ENCODE peak calls at places on chromosomes 3 and 15, in four cellular contexts. One of them, this sample, is unnamed.

GRCh38 chr3:24160424-24160823 is 215.3 kb downstream of the NR1D2 start:
- DNase-seq in skeletal muscle cell: no peak
- DNase-seq in mucosa of descending colon: no peak
- DNase-seq in fibroblast of mammary gland: peak
- DNase-seq in this sample: no peak

GRCh38 chr3:194462936-194463335 is 23.9 kb downstream of the ATP13A3 start:
- DNase-seq in mucosa of descending colon: no peak
- DNase-seq in fibroblast of mammary gland: no peak
- DNase-seq in skeletal muscle cell: no peak
- DNase-seq in this sample: no peak

GRCh38 chr15:82944840-82945239 is 7.7 kb downstream of the HOMER2 start:
- DNase-seq in mucosa of descending colon: no peak
- DNase-seq in skeletal muscle cell: no peak
- DNase-seq in fibroblast of mammary gland: peak
- DNase-seq in this sample: no peak

GRCh38 chr3:126753191-126754160 is 49.4 kb downstream of the CHCHD6 start:
- DNase-seq in mucosa of descending colon: no peak
- DNase-seq in fibroblast of mammary gland: no peak
- DNase-seq in skeletal muscle cell: no peak
- DNase-seq in this sample: peak

GRCh38 chr3:63146154-63146553 is 132.0 kb upstream of the SYNPR start:
- DNase-seq in skeletal muscle cell: no peak
- DNase-seq in fibroblast of mammary gland: no peak
- DNase-seq in mucosa of descending colon: no peak
- DNase-seq in this sample: no peak

GRCh38 chr3:74564560-74564959 is 49.9 kb downstream of the CNTN3 start:
- DNase-seq in fibroblast of mammary gland: peak
- DNase-seq in mucosa of descending colon: no peak
- DNase-seq in skeletal muscle cell: no peak
- DNase-seq in this sample: no peak

GRCh38 chr3:81769271-81769670 is 7.8 kb upstream of the GBE1 start:
- DNase-seq in mucosa of descending colon: no peak
- DNase-seq in fibroblast of mammary gland: no peak
- DNase-seq in skeletal muscle cell: no peak
- DNase-seq in this sample: no peak

GRCh38 chr3:66553714-66554113 is 52.9 kb upstream of the LRIG1 start:
- DNase-seq in mucosa of descending colon: no peak
- DNase-seq in skeletal muscle cell: no peak
- DNase-seq in fibroblast of mammary gland: no peak
- DNase-seq in this sample: no peak

GRCh38 chr15:33735637-33736247 is 232.6 kb upstream of the CHRM5 start:
- DNase-seq in mucosa of descending colon: peak
- DNase-seq in fibroblast of mammary gland: peak
- DNase-seq in skeletal muscle cell: no peak
- DNase-seq in this sample: no peak

GRCh38 chr3:153641321-153641720 is 479.3 kb downstream of the RAP2B start:
- DNase-seq in mucosa of descending colon: no peak
- DNase-seq in skeletal muscle cell: no peak
- DNase-seq in fibroblast of mammary gland: no peak
- DNase-seq in this sample: no peak

GRCh38 chr3:180383332-180384020 is 218.5 kb upstream of the TTC14 start:
- DNase-seq in skeletal muscle cell: no peak
- DNase-seq in mucosa of descending colon: no peak
- DNase-seq in fibroblast of mammary gland: peak
- DNase-seq in this sample: no peak

GRCh38 chr3:125632597-125632996 is 37.3 kb upstream of the OSBPL11 start:
- DNase-seq in fibroblast of mammary gland: no peak
- DNase-seq in mucosa of descending colon: no peak
- DNase-seq in skeletal muscle cell: no peak
- DNase-seq in this sample: no peak

GRCh38 chr15:64048766-64049165 is 2.5 kb upstream of the DAPK2 start:
- DNase-seq in skeletal muscle cell: no peak
- DNase-seq in fibroblast of mammary gland: no peak
- DNase-seq in mucosa of descending colon: no peak
- DNase-seq in this sample: no peak

GRCh38 chr15:38894260-38894948 is 329.8 kb upstream of the RASGRP1 start:
- DNase-seq in mucosa of descending colon: no peak
- DNase-seq in fibroblast of mammary gland: peak
- DNase-seq in skeletal muscle cell: peak
- DNase-seq in this sample: peak

GRCh38 chr3:4438296-4438695 is 28.8 kb downstream of the SUMF1 start:
- DNase-seq in mucosa of descending colon: no peak
- DNase-seq in fibroblast of mammary gland: no peak
- DNase-seq in skeletal muscle cell: no peak
- DNase-seq in this sample: no peak

GRCh38 chr3:194367992-194368841 is 1.3 kb downstream of the LRRC15 start:
- DNase-seq in mucosa of descending colon: no peak
- DNase-seq in fibroblast of mammary gland: peak
- DNase-seq in skeletal muscle cell: no peak
- DNase-seq in this sample: no peak

GRCh38 chr3:148970311-148970710 is 21.0 kb upstream of the GYG1 start:
- DNase-seq in fibroblast of mammary gland: no peak
- DNase-seq in skeletal muscle cell: no peak
- DNase-seq in mucosa of descending colon: no peak
- DNase-seq in this sample: no peak

GRCh38 chr3:17431004-17431403 is 311.4 kb downstream of the TBC1D5 start:
- DNase-seq in skeletal muscle cell: no peak
- DNase-seq in mucosa of descending colon: no peak
- DNase-seq in fibroblast of mammary gland: peak
- DNase-seq in this sample: no peak

GRCh38 chr15:70071799-70072198 is 25.9 kb downstream of the TLE3 start:
- DNase-seq in skeletal muscle cell: no peak
- DNase-seq in fibroblast of mammary gland: no peak
- DNase-seq in mucosa of descending colon: no peak
- DNase-seq in this sample: no peak

GRCh38 chr3:71428841-71429609 is 154.5 kb downstream of the FOXP1 start:
- DNase-seq in skeletal muscle cell: no peak
- DNase-seq in fibroblast of mammary gland: peak
- DNase-seq in mucosa of descending colon: peak
- DNase-seq in this sample: no peak

GRCh38 chr3:71432044-71432970 is 151.2 kb downstream of the FOXP1 start:
- DNase-seq in mucosa of descending colon: no peak
- DNase-seq in skeletal muscle cell: no peak
- DNase-seq in fibroblast of mammary gland: no peak
- DNase-seq in this sample: no peak

GRCh38 chr3:71430941-71431552 is 152.5 kb downstream of the FOXP1 start:
- DNase-seq in mucosa of descending colon: no peak
- DNase-seq in skeletal muscle cell: no peak
- DNase-seq in fibroblast of mammary gland: no peak
- DNase-seq in this sample: no peak

GRCh38 chr3:71425491-71426071 is 157.9 kb downstream of the FOXP1 start:
- DNase-seq in fibroblast of mammary gland: peak
- DNase-seq in skeletal muscle cell: peak
- DNase-seq in mucosa of descending colon: no peak
- DNase-seq in this sample: peak

DNA sequence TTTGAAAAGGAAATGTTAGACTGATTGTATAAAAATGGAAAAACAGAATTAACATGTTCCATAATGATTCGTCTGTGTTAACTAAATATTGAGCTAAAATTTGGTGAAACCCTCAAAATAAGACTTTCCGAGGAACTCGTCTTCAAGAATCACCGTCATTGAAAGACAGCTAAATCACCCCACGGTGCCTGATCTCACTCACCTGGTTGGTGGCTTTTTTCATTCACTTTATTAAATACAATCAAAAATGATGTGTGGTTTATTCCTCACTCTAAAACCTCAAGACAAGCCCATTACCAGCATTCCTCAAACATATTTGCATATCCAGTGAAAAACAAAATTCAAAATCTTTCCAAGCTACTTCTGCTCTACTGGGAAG is 153.9 kb downstream of the FOXP1 start:
- DNase-seq in skeletal muscle cell: no peak
- DNase-seq in fibroblast of mammary gland: no peak
- DNase-seq in mucosa of descending colon: no peak
- DNase-seq in this sample: no peak
- H3K4me3 ChIP-seq in skeletal muscle cell: no peak
- H3K4me3 ChIP-seq in fibroblast of mammary gland: no peak
- H3K4me3 ChIP-seq in mucosa of descending colon: no peak
- H3K4me3 ChIP-seq in this sample: no peak

GRCh38 chr3:185332026-185332735 is 30.8 kb upstream of the MAP3K13 start:
- DNase-seq in skeletal muscle cell: peak
- DNase-seq in fibroblast of mammary gland: peak
- DNase-seq in mucosa of descending colon: no peak
- DNase-seq in this sample: peak

GRCh38 chr3:185330238-185330637 is 32.7 kb upstream of the MAP3K13 start:
- DNase-seq in skeletal muscle cell: no peak
- DNase-seq in fibroblast of mammary gland: no peak
- DNase-seq in mucosa of descending colon: peak
- DNase-seq in this sample: no peak

GRCh38 chr3:185327052-185327451 is 35.9 kb upstream of the MAP3K13 start:
- DNase-seq in fibroblast of mammary gland: no peak
- DNase-seq in skeletal muscle cell: no peak
- DNase-seq in mucosa of descending colon: no peak
- DNase-seq in this sample: no peak

GRCh38 chr3:185328324-185329004 is 34.5 kb upstream of the MAP3K13 start:
- DNase-seq in mucosa of descending colon: peak
- DNase-seq in skeletal muscle cell: no peak
- DNase-seq in fibroblast of mammary gland: no peak
- DNase-seq in this sample: no peak

GRCh38 chr3:185330644-185331043 is 32.3 kb upstream of the MAP3K13 start:
- DNase-seq in skeletal muscle cell: no peak
- DNase-seq in fibroblast of mammary gland: no peak
- DNase-seq in mucosa of descending colon: no peak
- DNase-seq in this sample: no peak
- H3K4me3 ChIP-seq in skeletal muscle cell: no peak
- H3K4me3 ChIP-seq in fibroblast of mammary gland: no peak
- H3K4me3 ChIP-seq in mucosa of descending colon: no peak
- H3K4me3 ChIP-seq in this sample: no peak

GRCh38 chr3:114406286-114406685 is 112.5 kb downstream of the TIGIT start:
- DNase-seq in fibroblast of mammary gland: peak
- DNase-seq in skeletal muscle cell: no peak
- DNase-seq in mucosa of descending colon: no peak
- DNase-seq in this sample: no peak
- H3K4me3 ChIP-seq in fibroblast of mammary gland: no peak
- H3K4me3 ChIP-seq in skeletal muscle cell: no peak
- H3K4me3 ChIP-seq in mucosa of descending colon: no peak
- H3K4me3 ChIP-seq in this sample: no peak

GRCh38 chr15:65993226-65993625 is 123.9 kb downstream of the RAB11A start:
- DNase-seq in mucosa of descending colon: no peak
- DNase-seq in skeletal muscle cell: no peak
- DNase-seq in fibroblast of mammary gland: no peak
- DNase-seq in this sample: no peak

GRCh38 chr15:65996901-65997300 is 127.6 kb downstream of the RAB11A start:
- DNase-seq in skeletal muscle cell: no peak
- DNase-seq in mucosa of descending colon: no peak
- DNase-seq in fibroblast of mammary gland: no peak
- DNase-seq in this sample: no peak

GRCh38 chr15:65993762-65994161 is 124.5 kb downstream of the RAB11A start:
- DNase-seq in mucosa of descending colon: no peak
- DNase-seq in fibroblast of mammary gland: no peak
- DNase-seq in skeletal muscle cell: no peak
- DNase-seq in this sample: no peak

GRCh38 chr15:65991721-65992472 is 122.6 kb downstream of the RAB11A start:
- DNase-seq in mucosa of descending colon: no peak
- DNase-seq in fibroblast of mammary gland: no peak
- DNase-seq in skeletal muscle cell: no peak
- DNase-seq in this sample: no peak

GRCh38 chr15:65994832-65995231 is 125.5 kb downstream of the RAB11A start:
- DNase-seq in fibroblast of mammary gland: no peak
- DNase-seq in mucosa of descending colon: no peak
- DNase-seq in skeletal muscle cell: no peak
- DNase-seq in this sample: no peak
- H3K4me3 ChIP-seq in fibroblast of mammary gland: no peak
- H3K4me3 ChIP-seq in mucosa of descending colon: no peak
- H3K4me3 ChIP-seq in skeletal muscle cell: no peak
- H3K4me3 ChIP-seq in this sample: no peak

GRCh38 chr15:55255714-55256113 is 33.9 kb downstream of the RAB27A start:
- DNase-seq in mucosa of descending colon: no peak
- DNase-seq in fibroblast of mammary gland: no peak
- DNase-seq in skeletal muscle cell: no peak
- DNase-seq in this sample: no peak
- H3K4me3 ChIP-seq in mucosa of descending colon: no peak
- H3K4me3 ChIP-seq in fibroblast of mammary gland: no peak
- H3K4me3 ChIP-seq in skeletal muscle cell: no peak
- H3K4me3 ChIP-seq in this sample: no peak

DNA sequence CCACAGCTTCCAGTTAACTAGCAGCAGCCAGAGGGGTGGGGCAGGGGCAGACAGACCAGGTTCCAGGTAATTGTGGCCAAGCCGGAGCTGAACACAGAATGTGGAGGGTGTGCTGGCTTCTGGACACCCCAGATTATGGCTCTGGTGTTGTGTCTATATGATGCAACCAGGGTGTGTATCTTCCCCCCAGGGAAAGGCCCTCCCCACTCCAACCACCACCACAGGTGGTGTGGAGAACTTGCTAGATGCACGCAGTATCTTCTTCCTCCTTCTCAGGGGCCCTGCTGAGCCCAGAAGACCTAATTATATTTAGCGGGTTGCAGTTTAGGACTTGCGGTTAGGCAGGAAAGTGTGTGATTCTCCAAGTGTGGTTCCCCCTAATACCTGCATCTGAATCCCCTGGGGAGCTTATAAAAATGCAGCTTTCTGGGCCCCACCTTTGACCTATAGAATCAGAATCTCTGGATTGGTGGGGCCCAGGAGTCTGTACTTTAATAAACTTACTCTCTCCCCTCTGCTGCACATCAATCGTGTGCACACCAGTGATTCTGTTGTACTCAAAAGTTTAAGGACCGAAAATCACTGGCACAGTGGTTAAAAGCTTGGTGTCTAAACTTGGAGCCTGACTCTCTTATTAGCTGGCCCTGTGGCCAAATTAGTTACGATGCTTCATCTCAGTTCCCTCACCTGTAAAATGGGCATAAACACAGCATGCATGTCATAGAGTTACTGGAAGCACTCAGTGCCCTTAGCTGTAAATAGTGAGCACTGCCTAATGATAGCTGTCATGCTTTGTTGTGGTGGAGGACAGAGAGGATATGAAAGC is 379.1 kb upstream of the PROK2 start:
- DNase-seq in fibroblast of mammary gland: no peak
- DNase-seq in mucosa of descending colon: no peak
- DNase-seq in skeletal muscle cell: no peak
- DNase-seq in this sample: no peak
- H3K4me3 ChIP-seq in fibroblast of mammary gland: no peak
- H3K4me3 ChIP-seq in mucosa of descending colon: no peak
- H3K4me3 ChIP-seq in skeletal muscle cell: no peak
- H3K4me3 ChIP-seq in this sample: no peak

This sample was measured in AG04449.